ENCODE peak calls at places on chromosomes 7 and 10, in nine cellular contexts. Q is H7, Z is KG1, S is B cell, A is amniotic epithelial cell, B is HEK293T, C is GM12878, J is NCI-H69, D is lower leg skin. L is an unnamed sample.

GRCh38 chr7:36045275-36045674 is 107.8 kb upstream of the EEPD1 start:
- DNase-seq in Q (no peak), Z (no peak), S (no peak), A (peak; percentile 41), B (no peak), C (no peak), J (no peak), D (peak; percentile 51), L (peak; percentile 22)

GRCh38 chr7:74454948-74455804 is 1.5 kb downstream of the GTF2IRD1 start:
- DNase-seq in Q (peak; percentile 51), Z (no peak), S (no peak), A (no peak), B (no peak), C (no peak), J (peak; percentile 31), D (no peak), L (no peak)

GRCh38 chr7:133433165-133433812 is 180.4 kb downstream of the EXOC4 start:
- DNase-seq in Q (no peak), Z (no peak), S (no peak), A (no peak), B (no peak), C (no peak), J (no peak), D (no peak), L (no peak)

GRCh38 chr7:36506820-36507219 is 117.2 kb downstream of the ANLN start:
- DNase-seq in Q (no peak), Z (no peak), S (no peak), A (peak; percentile 46), B (no peak), C (no peak), J (no peak), D (no peak), L (peak; percentile 35)

GRCh38 chr10:94059174-94059573 is 65.4 kb downstream of the PLCE1 start:
- DNase-seq in Q (no peak), Z (no peak), S (no peak), A (no peak), B (no peak), C (no peak), J (no peak), D (no peak), L (no peak)

GRCh38 chr10:71835671-71836593 is 15.1 kb downstream of the PSAP start:
- DNase-seq in Q (no peak), Z (no peak), S (peak; percentile 97), A (peak; percentile 91), B (no peak), C (peak; percentile 97), J (peak; percentile 97), D (peak; percentile 38), L (peak; percentile 76)

GRCh38 chr7:114819629-114820362 is 102.1 kb upstream of the MDFIC start:
- DNase-seq in Q (no peak), Z (no peak), S (no peak), A (peak; percentile 98), B (no peak), C (no peak), J (peak; percentile 83), D (peak; percentile 72), L (peak; percentile 97)

GRCh38 chr7:119918185-119918584 is 354.8 kb upstream of the KCND2 start:
- DNase-seq in Q (no peak), Z (no peak), S (no peak), A (no peak), B (no peak), C (no peak), J (no peak), D (no peak), L (no peak)

GRCh38 chr7:106098889-106099288 is 13.2 kb downstream of the SYPL1 start:
- DNase-seq in Q (no peak), Z (no peak), S (no peak), A (no peak), B (no peak), C (no peak), J (no peak), D (no peak), L (no peak)

GRCh38 chr7:126426652-126427051 is 826.1 kb downstream of the GRM8 start:
- DNase-seq in Q (no peak), Z (no peak), S (no peak), A (no peak), B (no peak), C (no peak), J (peak; percentile 36), D (no peak), L (no peak)

GRCh38 chr7:11127988-11128387 is 154.3 kb downstream of the PHF14 start:
- DNase-seq in Q (no peak), Z (no peak), S (no peak), A (no peak), B (no peak), C (no peak), J (no peak), D (no peak), L (peak; percentile 12)

GRCh38 chr7:64183126-64183742 is 23.8 kb upstream of the ZNF735 start:
- DNase-seq in Q (peak; percentile 23), Z (no peak), S (no peak), A (no peak), B (peak; percentile 25), C (no peak), J (no peak), D (no peak), L (no peak)

GRCh38 chr7:122604251-122604650 is 94.7 kb downstream of the RNF133 start:
- DNase-seq in Q (no peak), Z (no peak), S (no peak), A (no peak), B (no peak), C (no peak), J (no peak), D (no peak), L (no peak)